ENCODE peak calls at places on chromosomes 1 and 21, in nine cellular contexts. One of them, this sample, is unnamed.

GRCh38 chr1:218573871-218574270 is 228.7 kb downstream of the TGFB2 start:
- DNase-seq in sigmoid colon: no peak
- DNase-seq in fibroblast of pulmonary artery: no peak
- DNase-seq in heart left ventricle: no peak
- DNase-seq in right lobe of liver: no peak
- DNase-seq in CD4-positive, CD25-positive, alpha-beta regulatory T cell: no peak
- DNase-seq in left ventricle myocardium inferior: no peak
- DNase-seq in bronchial epithelial cell: no peak
- DNase-seq in SK-N-SH: no peak
- DNase-seq in this sample: no peak

GRCh38 chr21:44618909-44619308 is 7.0 kb downstream of the KRTAP10-8 start:
- DNase-seq in SK-N-SH: no peak
- DNase-seq in bronchial epithelial cell: no peak
- DNase-seq in right lobe of liver: peak
- DNase-seq in heart left ventricle: no peak
- DNase-seq in sigmoid colon: no peak
- DNase-seq in CD4-positive, CD25-positive, alpha-beta regulatory T cell: peak
- DNase-seq in fibroblast of pulmonary artery: no peak
- DNase-seq in left ventricle myocardium inferior: no peak
- DNase-seq in this sample: no peak

GRCh38 chr1:108708726-108709660 is 3.7 kb upstream of the FNDC7 start:
- DNase-seq in right lobe of liver: no peak
- DNase-seq in bronchial epithelial cell: peak
- DNase-seq in SK-N-SH: no peak
- DNase-seq in CD4-positive, CD25-positive, alpha-beta regulatory T cell: peak
- DNase-seq in left ventricle myocardium inferior: no peak
- DNase-seq in sigmoid colon: no peak
- DNase-seq in heart left ventricle: no peak
- DNase-seq in fibroblast of pulmonary artery: no peak
- DNase-seq in this sample: no peak

GRCh38 chr1:169928438-169929209 is 34.9 kb upstream of the SCYL3 start:
- DNase-seq in CD4-positive, CD25-positive, alpha-beta regulatory T cell: peak
- DNase-seq in heart left ventricle: no peak
- DNase-seq in right lobe of liver: no peak
- DNase-seq in left ventricle myocardium inferior: no peak
- DNase-seq in SK-N-SH: peak
- DNase-seq in sigmoid colon: no peak
- DNase-seq in bronchial epithelial cell: peak
- DNase-seq in fibroblast of pulmonary artery: peak
- DNase-seq in this sample: peak

GRCh38 chr1:184940226-184940625 is 34.1 kb downstream of the NIBAN1 start:
- DNase-seq in bronchial epithelial cell: no peak
- DNase-seq in heart left ventricle: no peak
- DNase-seq in right lobe of liver: no peak
- DNase-seq in left ventricle myocardium inferior: no peak
- DNase-seq in sigmoid colon: no peak
- DNase-seq in SK-N-SH: no peak
- DNase-seq in fibroblast of pulmonary artery: no peak
- DNase-seq in CD4-positive, CD25-positive, alpha-beta regulatory T cell: no peak
- DNase-seq in this sample: no peak

GRCh38 chr1:226603030-226603960 is 54.7 kb downstream of the STUM start:
- DNase-seq in fibroblast of pulmonary artery: peak
- DNase-seq in bronchial epithelial cell: peak
- DNase-seq in right lobe of liver: peak
- DNase-seq in CD4-positive, CD25-positive, alpha-beta regulatory T cell: no peak
- DNase-seq in left ventricle myocardium inferior: peak
- DNase-seq in SK-N-SH: no peak
- DNase-seq in sigmoid colon: peak
- DNase-seq in heart left ventricle: no peak
- DNase-seq in this sample: no peak

GRCh38 chr1:209387969-209388329 is 195.6 kb upstream of the CAMK1G start:
- DNase-seq in SK-N-SH: no peak
- DNase-seq in bronchial epithelial cell: peak
- DNase-seq in heart left ventricle: no peak
- DNase-seq in fibroblast of pulmonary artery: peak
- DNase-seq in right lobe of liver: no peak
- DNase-seq in left ventricle myocardium inferior: no peak
- DNase-seq in sigmoid colon: no peak
- DNase-seq in CD4-positive, CD25-positive, alpha-beta regulatory T cell: no peak
- DNase-seq in this sample: no peak

GRCh38 chr1:172833956-172834355 is 175.1 kb downstream of the FASLG start:
- DNase-seq in bronchial epithelial cell: no peak
- DNase-seq in left ventricle myocardium inferior: no peak
- DNase-seq in right lobe of liver: no peak
- DNase-seq in CD4-positive, CD25-positive, alpha-beta regulatory T cell: no peak
- DNase-seq in sigmoid colon: no peak
- DNase-seq in SK-N-SH: no peak
- DNase-seq in heart left ventricle: no peak
- DNase-seq in fibroblast of pulmonary artery: no peak
- DNase-seq in this sample: no peak

GRCh38 chr1:15246960-15247614 is at the start of gene FHAD1:
- DNase-seq in bronchial epithelial cell: no peak
- DNase-seq in sigmoid colon: peak
- DNase-seq in SK-N-SH: peak
- DNase-seq in left ventricle myocardium inferior: peak
- DNase-seq in right lobe of liver: no peak
- DNase-seq in CD4-positive, CD25-positive, alpha-beta regulatory T cell: no peak
- DNase-seq in fibroblast of pulmonary artery: peak
- DNase-seq in heart left ventricle: peak
- DNase-seq in this sample: no peak

GRCh38 chr1:181021811-181022434 is 747 bp downstream of the STX6 start:
- DNase-seq in fibroblast of pulmonary artery: peak
- DNase-seq in sigmoid colon: peak
- DNase-seq in SK-N-SH: peak
- DNase-seq in right lobe of liver: peak
- DNase-seq in CD4-positive, CD25-positive, alpha-beta regulatory T cell: peak
- DNase-seq in left ventricle myocardium inferior: peak
- DNase-seq in bronchial epithelial cell: peak
- DNase-seq in heart left ventricle: peak
- DNase-seq in this sample: peak

GRCh38 chr21:42120056-42120903 is 49.2 kb downstream of the UMODL1 start:
- DNase-seq in right lobe of liver: no peak
- DNase-seq in SK-N-SH: no peak
- DNase-seq in bronchial epithelial cell: peak
- DNase-seq in heart left ventricle: peak
- DNase-seq in sigmoid colon: no peak
- DNase-seq in left ventricle myocardium inferior: no peak
- DNase-seq in fibroblast of pulmonary artery: no peak
- DNase-seq in CD4-positive, CD25-positive, alpha-beta regulatory T cell: no peak
- DNase-seq in this sample: no peak

GRCh38 chr1:181083842-181084605 is 4.5 kb upstream of the IER5 start:
- DNase-seq in SK-N-SH: peak
- DNase-seq in sigmoid colon: peak
- DNase-seq in bronchial epithelial cell: peak
- DNase-seq in fibroblast of pulmonary artery: peak
- DNase-seq in right lobe of liver: peak
- DNase-seq in CD4-positive, CD25-positive, alpha-beta regulatory T cell: peak
- DNase-seq in left ventricle myocardium inferior: no peak
- DNase-seq in heart left ventricle: no peak
- DNase-seq in this sample: no peak

GRCh38 chr1:4161271-4162006 is 261.4 kb upstream of the C1orf174 start:
- DNase-seq in fibroblast of pulmonary artery: no peak
- DNase-seq in SK-N-SH: peak
- DNase-seq in right lobe of liver: no peak
- DNase-seq in heart left ventricle: no peak
- DNase-seq in CD4-positive, CD25-positive, alpha-beta regulatory T cell: no peak
- DNase-seq in bronchial epithelial cell: no peak
- DNase-seq in sigmoid colon: no peak
- DNase-seq in left ventricle myocardium inferior: no peak
- DNase-seq in this sample: no peak

GRCh38 chr1:28139033-28139712 is 37.3 kb downstream of the PTAFR start:
- DNase-seq in bronchial epithelial cell: peak
- DNase-seq in heart left ventricle: no peak
- DNase-seq in right lobe of liver: no peak
- DNase-seq in sigmoid colon: no peak
- DNase-seq in SK-N-SH: no peak
- DNase-seq in fibroblast of pulmonary artery: peak
- DNase-seq in CD4-positive, CD25-positive, alpha-beta regulatory T cell: no peak
- DNase-seq in left ventricle myocardium inferior: no peak
- DNase-seq in this sample: no peak

GRCh38 chr21:37986000-37986399 is 69.7 kb upstream of the KCNJ6 start:
- DNase-seq in fibroblast of pulmonary artery: no peak
- DNase-seq in SK-N-SH: no peak
- DNase-seq in bronchial epithelial cell: no peak
- DNase-seq in CD4-positive, CD25-positive, alpha-beta regulatory T cell: no peak
- DNase-seq in left ventricle myocardium inferior: no peak
- DNase-seq in right lobe of liver: no peak
- DNase-seq in sigmoid colon: no peak
- DNase-seq in heart left ventricle: no peak
- DNase-seq in this sample: no peak

GRCh38 chr1:220521755-220522154 is 6.2 kb upstream of the MARK1 start:
- DNase-seq in SK-N-SH: no peak
- DNase-seq in heart left ventricle: no peak
- DNase-seq in CD4-positive, CD25-positive, alpha-beta regulatory T cell: no peak
- DNase-seq in bronchial epithelial cell: peak
- DNase-seq in fibroblast of pulmonary artery: no peak
- DNase-seq in sigmoid colon: no peak
- DNase-seq in right lobe of liver: no peak
- DNase-seq in left ventricle myocardium inferior: no peak
- DNase-seq in this sample: no peak

GRCh38 chr1:84368441-84368840 is 29.8 kb upstream of the DNASE2B start:
- DNase-seq in CD4-positive, CD25-positive, alpha-beta regulatory T cell: no peak
- DNase-seq in heart left ventricle: no peak
- DNase-seq in SK-N-SH: no peak
- DNase-seq in right lobe of liver: no peak
- DNase-seq in bronchial epithelial cell: no peak
- DNase-seq in fibroblast of pulmonary artery: no peak
- DNase-seq in left ventricle myocardium inferior: no peak
- DNase-seq in sigmoid colon: no peak
- DNase-seq in this sample: no peak

GRCh38 chr1:16903054-16903453 is 7.3 kb downstream of the RNU1-2 start:
- DNase-seq in SK-N-SH: no peak
- DNase-seq in bronchial epithelial cell: peak
- DNase-seq in fibroblast of pulmonary artery: peak
- DNase-seq in right lobe of liver: no peak
- DNase-seq in sigmoid colon: peak
- DNase-seq in CD4-positive, CD25-positive, alpha-beta regulatory T cell: no peak
- DNase-seq in heart left ventricle: no peak
- DNase-seq in left ventricle myocardium inferior: no peak
- DNase-seq in this sample: no peak

GRCh38 chr1:48006318-48006717 is 9.1 kb upstream of the TRABD2B start:
- DNase-seq in right lobe of liver: no peak
- DNase-seq in left ventricle myocardium inferior: no peak
- DNase-seq in SK-N-SH: no peak
- DNase-seq in fibroblast of pulmonary artery: peak
- DNase-seq in heart left ventricle: no peak
- DNase-seq in CD4-positive, CD25-positive, alpha-beta regulatory T cell: no peak
- DNase-seq in sigmoid colon: no peak
- DNase-seq in bronchial epithelial cell: no peak
- DNase-seq in this sample: no peak

GRCh38 chr1:26317612-26318337 is at the start of gene CD52:
- DNase-seq in sigmoid colon: no peak
- DNase-seq in right lobe of liver: no peak
- DNase-seq in CD4-positive, CD25-positive, alpha-beta regulatory T cell: peak
- DNase-seq in fibroblast of pulmonary artery: no peak
- DNase-seq in left ventricle myocardium inferior: no peak
- DNase-seq in heart left ventricle: no peak
- DNase-seq in SK-N-SH: no peak
- DNase-seq in bronchial epithelial cell: no peak
- DNase-seq in this sample: no peak
- H3K4me3 ChIP-seq in sigmoid colon: no peak
- H3K4me3 ChIP-seq in right lobe of liver: no peak
- H3K4me3 ChIP-seq in CD4-positive, CD25-positive, alpha-beta regulatory T cell: peak
- H3K4me3 ChIP-seq in fibroblast of pulmonary artery: no peak
- H3K4me3 ChIP-seq in left ventricle myocardium inferior: peak
- H3K4me3 ChIP-seq in heart left ventricle: peak
- H3K4me3 ChIP-seq in SK-N-SH: no peak
- H3K4me3 ChIP-seq in bronchial epithelial cell: no peak
- H3K4me3 ChIP-seq in this sample: no peak

GRCh38 chr1:201542166-201543045 is 3.5 kb downstream of the NAV1 start:
- DNase-seq in heart left ventricle: no peak
- DNase-seq in left ventricle myocardium inferior: peak
- DNase-seq in SK-N-SH: no peak
- DNase-seq in CD4-positive, CD25-positive, alpha-beta regulatory T cell: no peak
- DNase-seq in right lobe of liver: no peak
- DNase-seq in fibroblast of pulmonary artery: peak
- DNase-seq in sigmoid colon: no peak
- DNase-seq in bronchial epithelial cell: no peak
- DNase-seq in this sample: no peak
- H3K4me3 ChIP-seq in heart left ventricle: no peak
- H3K4me3 ChIP-seq in left ventricle myocardium inferior: peak
- H3K4me3 ChIP-seq in SK-N-SH: no peak
- H3K4me3 ChIP-seq in CD4-positive, CD25-positive, alpha-beta regulatory T cell: no peak
- H3K4me3 ChIP-seq in right lobe of liver: no peak
- H3K4me3 ChIP-seq in fibroblast of pulmonary artery: no peak
- H3K4me3 ChIP-seq in sigmoid colon: no peak
- H3K4me3 ChIP-seq in bronchial epithelial cell: no peak
- H3K4me3 ChIP-seq in this sample: no peak

DNA sequence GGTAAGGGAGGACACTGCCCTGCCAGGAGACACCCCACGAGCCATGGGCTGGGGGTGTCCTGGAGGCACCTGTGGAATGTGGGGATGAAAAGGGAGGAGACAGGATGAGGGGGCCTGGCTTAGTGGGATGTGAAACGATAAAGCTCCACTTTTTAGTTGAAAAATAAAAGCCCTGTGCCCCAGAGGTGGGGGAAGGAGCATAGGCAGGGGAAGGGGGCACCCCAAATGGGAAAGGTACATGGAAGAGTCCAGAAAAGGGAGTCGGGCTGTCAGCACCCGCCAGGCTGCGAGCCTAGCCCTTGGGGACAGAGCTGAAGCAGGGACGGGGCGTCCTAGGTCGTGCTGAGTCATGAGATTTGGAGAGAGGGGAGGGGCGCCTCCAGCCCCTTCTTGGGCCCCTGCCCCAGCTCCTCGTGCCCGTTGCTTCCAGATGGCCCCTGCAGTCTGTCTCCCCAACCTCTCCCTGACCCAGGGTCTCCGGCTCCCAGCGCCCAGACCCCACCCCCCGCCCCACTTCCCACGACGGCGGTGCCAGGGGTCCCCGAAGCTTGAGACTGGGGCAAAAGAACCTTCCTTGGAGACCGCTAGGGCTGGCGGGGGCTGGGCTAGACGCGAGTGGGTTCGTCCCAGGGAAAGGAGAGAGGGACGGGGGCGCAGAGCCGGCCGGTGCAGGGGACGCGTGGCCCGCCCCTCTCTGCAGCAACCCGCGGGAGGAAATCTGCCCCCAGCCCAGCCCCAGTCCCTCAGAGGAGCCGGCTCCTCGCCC is 795 bp downstream of the SYT2 start:
- DNase-seq in heart left ventricle: no peak
- DNase-seq in SK-N-SH: peak
- DNase-seq in right lobe of liver: no peak
- DNase-seq in CD4-positive, CD25-positive, alpha-beta regulatory T cell: no peak
- DNase-seq in left ventricle myocardium inferior: no peak
- DNase-seq in bronchial epithelial cell: no peak
- DNase-seq in fibroblast of pulmonary artery: no peak
- DNase-seq in sigmoid colon: peak
- DNase-seq in this sample: no peak
- H3K4me3 ChIP-seq in heart left ventricle: peak
- H3K4me3 ChIP-seq in SK-N-SH: peak
- H3K4me3 ChIP-seq in right lobe of liver: peak
- H3K4me3 ChIP-seq in CD4-positive, CD25-positive, alpha-beta regulatory T cell: no peak
- H3K4me3 ChIP-seq in left ventricle myocardium inferior: peak
- H3K4me3 ChIP-seq in bronchial epithelial cell: no peak
- H3K4me3 ChIP-seq in fibroblast of pulmonary artery: no peak
- H3K4me3 ChIP-seq in sigmoid colon: no peak
- H3K4me3 ChIP-seq in this sample: peak

GRCh38 chr1:82819234-82819633 is 1018.5 kb downstream of the ADGRL2 start:
- DNase-seq in right lobe of liver: no peak
- DNase-seq in heart left ventricle: no peak
- DNase-seq in sigmoid colon: no peak
- DNase-seq in left ventricle myocardium inferior: no peak
- DNase-seq in SK-N-SH: no peak
- DNase-seq in bronchial epithelial cell: no peak
- DNase-seq in fibroblast of pulmonary artery: no peak
- DNase-seq in CD4-positive, CD25-positive, alpha-beta regulatory T cell: no peak
- DNase-seq in this sample: no peak
- H3K4me3 ChIP-seq in right lobe of liver: no peak
- H3K4me3 ChIP-seq in heart left ventricle: peak
- H3K4me3 ChIP-seq in sigmoid colon: no peak
- H3K4me3 ChIP-seq in left ventricle myocardium inferior: peak
- H3K4me3 ChIP-seq in SK-N-SH: no peak
- H3K4me3 ChIP-seq in bronchial epithelial cell: no peak
- H3K4me3 ChIP-seq in fibroblast of pulmonary artery: no peak
- H3K4me3 ChIP-seq in CD4-positive, CD25-positive, alpha-beta regulatory T cell: no peak
- H3K4me3 ChIP-seq in this sample: no peak